ENCODE peak calls at places on chromosome 12, in four cellular contexts. One of them, this sample, is unnamed.

GRCh38 chr12:124802361-124802760 is 61.3 kb downstream of the SCARB1 start:
- DNase-seq in GM12878: no peak
- DNase-seq in HepG2: no peak
- DNase-seq in H1: no peak
- DNase-seq in this sample: no peak

GRCh38 chr12:76124456-76124855 is 40.0 kb upstream of the NAP1L1 start:
- DNase-seq in GM12878: no peak
- DNase-seq in HepG2: no peak
- DNase-seq in H1: no peak
- DNase-seq in this sample: no peak

GRCh38 chr12:6796576-6796975 is 7.2 kb downstream of the CD4 start:
- DNase-seq in H1: no peak
- DNase-seq in HepG2: peak; percentile 49
- DNase-seq in GM12878: no peak
- DNase-seq in this sample: no peak

GRCh38 chr12:92055877-92056276 is 89.8 kb downstream of the BTG1 start:
- DNase-seq in GM12878: no peak
- DNase-seq in HepG2: no peak
- DNase-seq in H1: no peak
- DNase-seq in this sample: no peak

GRCh38 chr12:89230376-89231101 is 121.8 kb downstream of the DUSP6 start:
- DNase-seq in GM12878: no peak
- DNase-seq in HepG2: peak; percentile 17
- DNase-seq in H1: no peak
- DNase-seq in this sample: no peak

GRCh38 chr12:6818246-6819006 is 3.2 kb upstream of the GPR162 start:
- DNase-seq in H1: no peak
- DNase-seq in HepG2: no peak
- DNase-seq in GM12878: no peak
- DNase-seq in this sample: no peak

GRCh38 chr12:6970096-6970527 is 352 bp downstream of the PHB2 start:
- DNase-seq in H1: no peak
- DNase-seq in GM12878: no peak
- DNase-seq in HepG2: peak; percentile 36
- DNase-seq in this sample: peak; percentile 57

GRCh38 chr12:108430245-108430644 is 84.8 kb upstream of the FICD start:
- DNase-seq in HepG2: no peak
- DNase-seq in GM12878: no peak
- DNase-seq in H1: no peak
- DNase-seq in this sample: no peak

GRCh38 chr12:904010-904414 is 45.5 kb downstream of the RAD52 start:
- DNase-seq in GM12878: no peak
- DNase-seq in H1: no peak
- DNase-seq in HepG2: no peak
- DNase-seq in this sample: peak; percentile 23

GRCh38 chr12:45276154-45276553 is 60.3 kb downstream of the ANO6 start:
- DNase-seq in H1: no peak
- DNase-seq in GM12878: no peak
- DNase-seq in HepG2: no peak
- DNase-seq in this sample: no peak

GRCh38 chr12:115049617-115050016 is 365.6 kb upstream of the TBX3 start:
- DNase-seq in HepG2: no peak
- DNase-seq in GM12878: no peak
- DNase-seq in H1: no peak
- DNase-seq in this sample: no peak

GRCh38 chr12:64752833-64753238 is 6.4 kb downstream of the GNS start:
- DNase-seq in H1: no peak
- DNase-seq in GM12878: no peak
- DNase-seq in HepG2: no peak
- DNase-seq in this sample: no peak

GRCh38 chr12:19895609-19896008 is 456.3 kb downstream of the AEBP2 start:
- DNase-seq in HepG2: no peak
- DNase-seq in H1: no peak
- DNase-seq in GM12878: no peak
- DNase-seq in this sample: no peak

GRCh38 chr12:3520168-3520567 is 29.2 kb downstream of the PRMT8 start:
- DNase-seq in HepG2: no peak
- DNase-seq in H1: no peak
- DNase-seq in GM12878: no peak
- DNase-seq in this sample: no peak

GRCh38 chr12:131188131-131189050 is 234.7 kb downstream of the ADGRD1 start:
- DNase-seq in H1: no peak
- DNase-seq in GM12878: no peak
- DNase-seq in HepG2: no peak
- DNase-seq in this sample: no peak

GRCh38 chr12:55830601-55831406 is 1.4 kb upstream of the DNAJC14 start:
- DNase-seq in GM12878: no peak
- DNase-seq in H1: no peak
- DNase-seq in HepG2: peak; percentile 45
- DNase-seq in this sample: peak; percentile 39

GRCh38 chr12:114975283-114975973 is 291.5 kb upstream of the TBX3 start:
- DNase-seq in HepG2: no peak
- DNase-seq in GM12878: no peak
- DNase-seq in H1: no peak
- DNase-seq in this sample: no peak

GRCh38 chr12:93441111-93441616 is 583 bp downstream of the UBE2N start:
- DNase-seq in HepG2: no peak
- DNase-seq in H1: no peak
- DNase-seq in GM12878: no peak
- DNase-seq in this sample: no peak

GRCh38 chr12:6943719-6944380 is at the start of the genes C12orf57 and RNU7-1:
- DNase-seq in HepG2: peak; percentile 94
- DNase-seq in H1: no peak
- DNase-seq in GM12878: peak; percentile 93
- DNase-seq in this sample: peak; percentile 99

GRCh38 chr12:124695861-124696260 is 128.4 kb upstream of the NCOR2 start:
- DNase-seq in GM12878: no peak
- DNase-seq in HepG2: no peak
- DNase-seq in H1: no peak
- DNase-seq in this sample: no peak

GRCh38 chr12:78442454-78442801 is 422.1 kb upstream of the SYT1 start:
- DNase-seq in H1: no peak
- DNase-seq in GM12878: no peak
- DNase-seq in HepG2: no peak
- DNase-seq in this sample: no peak

GRCh38 chr12:608921-609320 is 54.3 kb downstream of the NINJ2 start:
- DNase-seq in HepG2: no peak
- DNase-seq in GM12878: no peak
- DNase-seq in H1: no peak
- DNase-seq in this sample: no peak

GRCh38 chr12:27193106-27193505 is 51.0 kb upstream of the STK38L start:
- DNase-seq in HepG2: no peak
- DNase-seq in H1: no peak
- DNase-seq in GM12878: no peak
- DNase-seq in this sample: no peak

GRCh38 chr12:7144414-7145120 is 14.4 kb downstream of the CLSTN3 start:
- DNase-seq in HepG2: no peak
- DNase-seq in GM12878: no peak
- DNase-seq in H1: no peak
- DNase-seq in this sample: no peak

GRCh38 chr12:65891219-65891618 is 66.9 kb downstream of the HMGA2 start:
- DNase-seq in HepG2: no peak
- DNase-seq in GM12878: no peak
- DNase-seq in H1: no peak
- DNase-seq in this sample: no peak

GRCh38 chr12:83818888-83819287 is 1093.7 kb downstream of the SLC6A15 start:
- DNase-seq in GM12878: no peak
- DNase-seq in HepG2: no peak
- DNase-seq in H1: no peak
- DNase-seq in this sample: no peak

GRCh38 chr12:88153959-88154358 is 11.9 kb downstream of the TMTC3 start:
- DNase-seq in H1: no peak
- DNase-seq in HepG2: peak; percentile 16
- DNase-seq in GM12878: no peak
- DNase-seq in this sample: no peak

GRCh38 chr12:131090254-131091210 is 136.8 kb downstream of the ADGRD1 start:
- DNase-seq in H1: no peak
- DNase-seq in GM12878: no peak
- DNase-seq in HepG2: no peak
- DNase-seq in this sample: no peak

GRCh38 chr12:101929365-101930041 is 52.1 kb downstream of the DRAM1 start:
- DNase-seq in HepG2: no peak
- DNase-seq in GM12878: peak; percentile 82
- DNase-seq in H1: no peak
- DNase-seq in this sample: no peak

GRCh38 chr12:19978193-19978592 is 390.1 kb upstream of the PDE3A start:
- DNase-seq in H1: no peak
- DNase-seq in GM12878: no peak
- DNase-seq in HepG2: no peak
- DNase-seq in this sample: no peak

GRCh38 chr12:176321-177181 is 37.4 kb downstream of the SLC6A12 start:
- DNase-seq in GM12878: no peak
- DNase-seq in H1: no peak
- DNase-seq in HepG2: peak; percentile 61
- DNase-seq in this sample: no peak

GRCh38 chr12:91219511-91219910 is 36.9 kb upstream of the DCN start:
- DNase-seq in GM12878: no peak
- DNase-seq in H1: no peak
- DNase-seq in HepG2: no peak
- DNase-seq in this sample: no peak

GRCh38 chr12:130982565-130983225 is 29.0 kb downstream of the ADGRD1 start:
- DNase-seq in GM12878: no peak
- DNase-seq in HepG2: no peak
- DNase-seq in H1: no peak
- DNase-seq in this sample: no peak

GRCh38 chr12:65535951-65536350 is 257.5 kb downstream of the MSRB3 start:
- DNase-seq in GM12878: no peak
- DNase-seq in H1: no peak
- DNase-seq in HepG2: no peak
- DNase-seq in this sample: no peak

GRCh38 chr12:30595742-30596141 is 99.9 kb downstream of the IPO8 start:
- DNase-seq in H1: no peak
- DNase-seq in GM12878: no peak
- DNase-seq in HepG2: no peak
- DNase-seq in this sample: no peak

DNA sequence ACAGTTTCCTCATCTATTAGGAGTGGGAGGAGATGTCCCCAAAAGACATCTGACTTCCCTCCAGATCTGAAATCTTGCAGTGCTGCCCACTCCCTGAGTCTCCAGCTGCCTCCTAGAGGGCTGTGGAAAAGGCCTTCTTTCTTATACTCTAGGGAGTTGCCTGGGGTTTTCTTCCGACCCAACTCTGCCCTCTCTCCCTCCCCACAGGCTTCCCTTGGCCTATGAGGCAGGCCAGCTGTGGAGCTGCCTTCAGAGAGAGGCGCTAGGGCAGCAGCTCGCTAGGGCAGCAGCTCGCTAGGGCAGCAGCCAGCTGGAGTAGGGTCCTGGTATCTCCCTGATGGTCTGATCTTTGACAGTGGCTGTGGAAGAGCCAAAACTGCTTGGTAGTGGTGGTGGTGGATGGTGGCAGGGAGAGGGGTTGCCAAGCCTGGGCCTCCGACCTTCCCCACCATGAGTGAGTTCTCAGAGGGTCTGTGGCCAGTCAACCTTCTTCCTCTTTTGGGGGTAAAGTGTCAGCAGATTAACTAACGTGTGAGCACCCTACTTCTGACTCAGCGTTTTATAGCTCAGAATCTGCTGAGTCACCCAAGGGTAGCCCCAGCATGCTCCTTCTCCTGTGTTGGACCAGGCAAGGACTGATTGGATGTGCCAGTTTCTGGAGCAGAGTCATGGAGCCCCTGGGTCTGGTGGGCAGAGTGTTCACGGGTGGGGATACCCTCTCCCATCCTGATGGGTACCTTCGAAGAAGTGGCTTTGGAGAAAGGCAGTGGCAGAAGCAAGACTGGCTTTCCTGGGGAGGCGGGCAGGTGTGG is 2.3 kb downstream of the SLC48A1 start:
- DNase-seq in GM12878: no peak
- DNase-seq in HepG2: no peak
- DNase-seq in H1: no peak
- DNase-seq in this sample: no peak
- H3K4me1 ChIP-seq in GM12878: peaks cover 17% of the 10 kb centered on the region
- H3K4me1 ChIP-seq in HepG2: peaks cover 42% of the 10 kb centered on the region
- H3K4me1 ChIP-seq in H1: peaks cover 16% of the 10 kb centered on the region
- H3K4me1 ChIP-seq in this sample: peaks cover 24% of the 10 kb centered on the region

GRCh38 chr12:111430418-111431353 is 25.0 kb downstream of the SH2B3 start:
- DNase-seq in GM12878: no peak
- DNase-seq in HepG2: no peak
- DNase-seq in H1: no peak
- DNase-seq in this sample: no peak
- H3K9ac ChIP-seq in GM12878: peak overlapping the region; percentile 91
- H3K9ac ChIP-seq in HepG2: no peak overlapping the region
- H3K9ac ChIP-seq in H1: no peak overlapping the region
- H3K9ac ChIP-seq in this sample: peak overlapping the region; percentile 36

GRCh38 chr12:12684375-12685106 is 11.4 kb downstream of the GPR19 start:
- DNase-seq in GM12878: no peak
- DNase-seq in HepG2: peak; percentile 13
- DNase-seq in H1: peak; percentile 85
- DNase-seq in this sample: peak; percentile 100
- TF ChIP-seq SUZ12 in GM12878: no peak
- TF ChIP-seq SUZ12 in HepG2: no peak
- TF ChIP-seq SUZ12 in H1: no peak
- TF ChIP-seq SUZ12 in this sample: no peak

DNA sequence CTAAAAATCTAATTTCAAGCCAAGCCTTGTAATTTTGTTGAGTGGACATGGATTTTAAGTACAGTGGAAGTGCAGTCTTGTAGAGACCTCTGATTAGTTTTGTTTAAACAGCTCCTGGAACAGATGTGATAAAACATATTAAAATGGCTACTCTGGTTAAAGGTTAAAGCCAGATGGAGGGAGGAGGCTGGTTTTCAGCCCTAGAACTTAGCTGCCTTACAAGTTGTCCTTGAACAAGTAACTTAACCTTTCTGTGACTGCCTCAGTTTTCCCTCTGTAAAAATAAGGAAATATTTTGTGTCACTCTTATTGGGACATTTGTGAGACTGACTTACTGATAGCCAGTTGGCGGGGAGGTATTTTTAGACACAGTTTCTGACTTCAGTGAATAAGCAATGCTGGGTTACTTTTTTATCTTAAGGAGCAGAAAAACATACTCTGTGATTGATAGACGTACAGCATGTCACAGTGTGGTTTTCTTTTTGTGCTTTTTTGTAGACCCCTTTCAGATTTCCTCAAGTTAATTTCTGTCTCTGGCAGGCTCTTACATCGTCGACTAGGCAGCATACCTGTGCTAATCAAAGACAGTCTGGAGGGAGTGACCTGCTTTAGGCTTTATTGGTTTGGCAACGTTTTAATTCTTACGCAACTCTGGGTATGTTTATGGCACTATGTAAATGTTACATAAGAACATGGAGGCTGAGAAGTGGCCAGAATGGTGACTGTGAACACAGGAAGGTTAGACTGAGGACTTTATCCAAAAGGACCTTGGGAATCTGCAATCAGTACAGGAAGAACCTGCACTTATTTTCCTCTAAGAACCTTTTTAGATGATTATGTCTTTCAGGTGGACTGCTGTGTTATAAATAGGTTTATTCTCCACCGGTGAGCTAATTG is 3.2 kb downstream of the ACVR1B start:
- DNase-seq in GM12878: no peak
- DNase-seq in HepG2: peak; percentile 55
- DNase-seq in H1: no peak
- DNase-seq in this sample: no peak
- H3K4me1 ChIP-seq in GM12878: peaks cover 4% of the 10 kb centered on the region
- H3K4me1 ChIP-seq in HepG2: peaks cover 70% of the 10 kb centered on the region
- H3K4me1 ChIP-seq in H1: peaks cover 2% of the 10 kb centered on the region
- H3K4me1 ChIP-seq in this sample: no peaks in the 10 kb centered on the region